ENCODE peak calls at places on chromosomes 12 and 14, in four cellular contexts. X is nephron progenitor cell, S is epithelial cell of esophagus, E is esophagus squamous epithelium. M is an unnamed sample.

GRCh38 chr14:55912344-55912743 is 205.9 kb upstream of the PELI2 start:
- DNase-seq in X (no peak), S (peak; percentile 20), E (no peak), M (no peak)

GRCh38 chr14:74981833-74982232 is 20.9 kb upstream of the EIF2B2 start:
- DNase-seq in X (no peak), S (no peak), E (no peak), M (no peak)

GRCh38 chr12:79424109-79424721 is 266.5 kb downstream of the PAWR start:
- DNase-seq in X (no peak), S (peak; percentile 89), E (no peak), M (peak; percentile 52)

GRCh38 chr12:58803893-58804292 is 116.4 kb downstream of the LRIG3 start:
- DNase-seq in X (no peak), S (peak; percentile 77), E (no peak), M (peak; percentile 14)

GRCh38 chr12:100955139-100955538 is 160.6 kb downstream of the ANO4 start:
- DNase-seq in X (peak; percentile 4), S (peak; percentile 25), E (no peak), M (no peak)

GRCh38 chr14:64202731-64203130 is 91.4 kb downstream of the ESR2 start:
- DNase-seq in X (no peak), S (no peak), E (no peak), M (no peak)

GRCh38 chr14:78358631-78359030 is 188.5 kb downstream of the NRXN3 start:
- DNase-seq in X (no peak), S (no peak), E (no peak), M (no peak)

GRCh38 chr14:104184506-104184905 is 46.1 kb downstream of the KIF26A start:
- DNase-seq in X (no peak), S (no peak), E (no peak), M (no peak)

GRCh38 chr12:18224745-18225144 is 36.6 kb upstream of the PIK3C2G start:
- DNase-seq in X (no peak), S (peak; percentile 60), E (no peak), M (peak; percentile 12)

GRCh38 chr14:85439696-85440328 is 90.1 kb upstream of the FLRT2 start:
- DNase-seq in X (no peak), S (peak; percentile 89), E (no peak), M (peak; percentile 59)

GRCh38 chr14:26427059-26427458 is 170.8 kb downstream of the NOVA1 start:
- DNase-seq in X (no peak), S (no peak), E (no peak), M (no peak)

GRCh38 chr14:98835051-98835824 is 436.8 kb downstream of the BCL11B start:
- DNase-seq in X (no peak), S (no peak), E (no peak), M (no peak)

GRCh38 chr12:27246141-27246540 is 2.1 kb downstream of the STK38L start:
- DNase-seq in X (no peak), S (no peak), E (no peak), M (no peak)

GRCh38 chr12:95762123-95762785 is 28.3 kb downstream of the NTN4 start:
- DNase-seq in X (no peak), S (no peak), E (no peak), M (no peak)

GRCh38 chr12:123150804-123151678 is at the start of gene PITPNM2:
- DNase-seq in X (peak; percentile 77), S (peak; percentile 71), E (no peak), M (peak; percentile 58)

GRCh38 chr12:124862768-124863408 is 776 bp downstream of the SCARB1 start:
- DNase-seq in X (no peak), S (peak; percentile 44), E (no peak), M (peak; percentile 48)

GRCh38 chr12:47874316-47874715 is 30.5 kb downstream of the VDR start:
- DNase-seq in X (no peak), S (no peak), E (no peak), M (no peak)

GRCh38 chr12:110841007-110841406 is 5.8 kb upstream of the CCDC63 start:
- DNase-seq in X (no peak), S (no peak), E (no peak), M (no peak)

GRCh38 chr14:93811020-93811419 is 22.7 kb upstream of the PRIMA1 start:
- DNase-seq in X (no peak), S (no peak), E (no peak), M (no peak)

GRCh38 chr14:64974563-64974962 is 2.4 kb upstream of the RAB15 start:
- DNase-seq in X (no peak), S (no peak), E (no peak), M (no peak)

GRCh38 chr14:67965684-67966083 is 146.1 kb downstream of the RAD51B start:
- DNase-seq in X (no peak), S (no peak), E (no peak), M (no peak)

GRCh38 chr12:121794532-121795028 is 1.1 kb upstream of the RHOF start:
- DNase-seq in X (no peak), S (no peak), E (no peak), M (no peak)

GRCh38 chr14:26966942-26967341 is 369.1 kb upstream of the NOVA1 start:
- DNase-seq in X (no peak), S (peak; percentile 24), E (no peak), M (no peak)

GRCh38 chr12:42474391-42474790 is 115.2 kb downstream of the PRICKLE1 start:
- DNase-seq in X (no peak), S (peak; percentile 94), E (no peak), M (peak; percentile 93)

GRCh38 chr12:123336530-123336929 is 28.1 kb downstream of the SBNO1 start:
- DNase-seq in X (no peak), S (no peak), E (no peak), M (no peak)

GRCh38 chr12:56315256-56315625 is 547 bp downstream of the CNPY2 start:
- DNase-seq in X (peak; percentile 25), S (peak; percentile 22), E (no peak), M (no peak)

GRCh38 chr12:51051787-51052186 is 3.7 kb downstream of the LETMD1 start:
- DNase-seq in X (no peak), S (no peak), E (no peak), M (no peak)

GRCh38 chr12:1583421-1584078 is 10.8 kb downstream of the FBXL14 start:
- DNase-seq in X (peak; percentile 74), S (peak; percentile 84), E (no peak), M (peak; percentile 70)

GRCh38 chr12:51937941-51938340 is 13.6 kb upstream of the ACVR1B start:
- DNase-seq in X (no peak), S (no peak), E (no peak), M (no peak)

GRCh38 chr14:63438065-63438757 is 105.0 kb downstream of the PPP2R5E start:
- DNase-seq in X (no peak), S (peak; percentile 94), E (no peak), M (peak; percentile 92)

GRCh38 chr12:76348079-76348901 is at the start of gene BBS10:
- DNase-seq in X (peak; percentile 81), S (peak; percentile 93), E (peak; percentile 70), M (peak; percentile 91)

GRCh38 chr12:76346236-76346635 is 2.0 kb downstream of the BBS10 start:
- DNase-seq in X (no peak), S (no peak), E (no peak), M (no peak)

GRCh38 chr12:76345569-76345968 is 2.6 kb downstream of the BBS10 start:
- DNase-seq in X (no peak), S (no peak), E (no peak), M (no peak)

GRCh38 chr12:76341436-76342030 is 6.7 kb downstream of the BBS10 start:
- DNase-seq in X (no peak), S (no peak), E (no peak), M (peak; percentile 50)

GRCh38 chr12:76346798-76347420 is 1.3 kb downstream of the BBS10 start:
- DNase-seq in X (no peak), S (peak; percentile 68), E (no peak), M (peak; percentile 35)
- TF ChIP-seq CTCF in X (no peak), S (peak; percentile 55), E (no peak), M (peak; percentile 63)

DNA sequence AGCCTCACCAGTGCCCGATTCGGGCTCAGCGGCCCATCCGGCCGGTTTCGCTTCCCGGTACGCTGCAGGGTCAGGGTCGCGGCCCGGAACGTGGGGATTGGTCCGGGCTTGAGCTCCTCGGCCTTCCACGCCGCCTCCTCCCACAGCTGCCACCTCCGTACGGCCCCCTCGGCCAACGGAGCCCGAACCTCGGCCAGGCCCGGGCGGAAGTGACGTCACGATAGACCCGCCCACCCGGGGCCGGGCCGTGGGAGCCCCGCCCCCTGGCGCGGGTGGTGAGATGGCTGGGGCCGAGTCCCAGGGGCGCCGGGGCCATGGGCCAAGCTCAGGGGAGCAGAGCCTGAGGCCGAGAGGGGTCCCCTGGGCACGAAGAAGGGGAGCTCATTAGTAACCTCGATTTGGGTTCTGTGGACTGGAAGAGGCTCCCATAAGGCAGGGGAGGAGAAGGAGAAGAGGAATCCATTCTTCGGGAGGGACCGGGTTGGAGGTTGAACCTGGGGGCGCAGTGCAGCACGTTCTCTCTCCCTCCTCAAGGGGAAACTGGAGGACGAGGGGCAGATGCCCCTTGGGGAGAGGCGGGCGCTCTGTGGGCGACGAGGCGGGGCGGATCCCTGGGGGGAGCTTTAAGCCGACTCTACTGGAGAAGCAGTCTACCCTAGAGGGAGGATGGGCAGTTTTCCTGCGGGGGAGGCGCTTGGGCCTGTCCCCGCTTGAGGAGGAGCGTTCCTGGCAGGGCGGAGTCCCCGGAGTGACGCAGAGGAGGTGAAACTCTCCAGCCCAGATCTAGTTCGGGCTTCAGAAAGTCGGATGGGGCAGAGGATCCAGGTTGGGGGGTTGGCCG is at the start of gene MLF2:
- DNase-seq in X (peak; percentile 99), S (peak; percentile 99), E (peak; percentile 87), M (peak; percentile 99)
- TF ChIP-seq CTCF in X (no peak), S (no peak), E (no peak), M (peak; percentile 74)

GRCh38 chr12:46264057-46264456 is 4.8 kb downstream of the SLC38A1 start:
- DNase-seq in X (no peak), S (peak; percentile 56), E (no peak), M (peak; percentile 27)

GRCh38 chr12:46265734-46266133 is 3.1 kb downstream of the SLC38A1 start:
- DNase-seq in X (no peak), S (no peak), E (no peak), M (no peak)

GRCh38 chr12:46261658-46262057 is 7.2 kb downstream of the SLC38A1 start:
- DNase-seq in X (no peak), S (no peak), E (no peak), M (no peak)

GRCh38 chr12:46265102-46265501 is 3.7 kb downstream of the SLC38A1 start:
- DNase-seq in X (no peak), S (peak; percentile 55), E (no peak), M (no peak)

DNA sequence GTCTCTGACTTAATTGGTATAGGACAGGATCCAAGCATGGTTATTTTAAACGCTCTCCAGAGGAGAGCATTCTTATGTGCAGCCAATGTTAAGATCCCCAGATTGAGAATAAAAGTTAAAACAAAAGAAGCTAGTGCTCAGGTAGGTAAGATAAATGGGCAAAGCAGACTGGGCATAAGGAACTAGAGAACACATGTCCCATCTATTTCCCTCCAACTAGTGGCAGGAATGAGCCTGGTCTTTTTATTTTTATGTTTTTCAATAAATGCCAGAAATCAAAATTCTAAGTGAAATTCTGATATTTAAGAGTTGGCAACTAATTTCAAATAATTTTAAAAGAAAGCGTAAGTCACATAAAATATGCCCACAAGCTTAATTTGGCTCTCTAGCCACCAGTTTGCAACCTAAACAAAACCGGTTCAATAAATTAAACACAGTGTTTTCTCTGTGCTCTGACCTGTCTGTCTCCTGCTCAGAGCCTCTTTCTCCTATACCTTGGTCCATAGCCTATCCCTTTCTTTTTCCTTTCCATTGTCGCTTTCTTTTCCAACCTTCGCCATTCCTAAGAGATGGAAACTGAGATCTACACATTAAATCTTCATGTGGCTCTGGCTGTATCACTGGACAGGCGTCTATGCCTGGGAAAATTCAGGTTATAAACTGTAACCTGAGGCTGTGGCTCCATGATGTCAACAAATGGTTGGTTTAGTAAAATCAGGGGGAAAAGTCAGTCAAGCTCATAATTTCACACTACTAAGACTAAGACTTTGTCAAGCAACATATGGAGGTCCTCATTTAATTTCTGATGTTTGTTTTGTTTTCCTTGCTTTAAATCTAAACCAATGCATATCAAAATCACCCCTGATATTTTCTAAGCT is 5.5 kb downstream of the SLC38A1 start:
- DNase-seq in X (no peak), S (no peak), E (no peak), M (no peak)
- TF ChIP-seq CTCF in X (peak; percentile 46), S (peak; percentile 42), E (no peak), M (no peak)

GRCh38 chr12:89359615-89360014 is 7.3 kb upstream of the DUSP6 start:
- DNase-seq in X (no peak), S (no peak), E (no peak), M (no peak)
- TF ChIP-seq CTCF in X (no peak), S (no peak), E (no peak), M (no peak)

M was measured in RWPE1.